ENCODE peak calls at places on chromosomes 3 and 15, in nine cellular contexts. One of them, this sample, is unnamed.

GRCh38 chr15:49495993-49496747 is 73.1 kb downstream of the FGF7 start:
- DNase-seq in OCI-LY7: no peak
- DNase-seq in upper lobe of right lung: no peak
- DNase-seq in transverse colon: no peak
- DNase-seq in dorsolateral prefrontal cortex: no peak
- DNase-seq in HCT116: no peak
- DNase-seq in lower lobe of right lung: no peak
- DNase-seq in Caco-2: no peak
- DNase-seq in neural progenitor cell: no peak
- DNase-seq in this sample: no peak

GRCh38 chr3:109707642-109708041 is 370.3 kb upstream of the DPPA4 start:
- DNase-seq in Caco-2: no peak
- DNase-seq in dorsolateral prefrontal cortex: no peak
- DNase-seq in transverse colon: no peak
- DNase-seq in HCT116: no peak
- DNase-seq in neural progenitor cell: no peak
- DNase-seq in upper lobe of right lung: no peak
- DNase-seq in lower lobe of right lung: no peak
- DNase-seq in OCI-LY7: no peak
- DNase-seq in this sample: no peak

GRCh38 chr15:60971719-60972118 is 257.4 kb downstream of the RORA start:
- DNase-seq in OCI-LY7: no peak
- DNase-seq in upper lobe of right lung: no peak
- DNase-seq in Caco-2: no peak
- DNase-seq in dorsolateral prefrontal cortex: no peak
- DNase-seq in HCT116: no peak
- DNase-seq in neural progenitor cell: no peak
- DNase-seq in transverse colon: no peak
- DNase-seq in lower lobe of right lung: no peak
- DNase-seq in this sample: no peak

GRCh38 chr15:73996939-73997338 is 2.4 kb downstream of the PML start:
- DNase-seq in Caco-2: no peak
- DNase-seq in upper lobe of right lung: no peak
- DNase-seq in HCT116: no peak
- DNase-seq in dorsolateral prefrontal cortex: no peak
- DNase-seq in neural progenitor cell: no peak
- DNase-seq in lower lobe of right lung: no peak
- DNase-seq in OCI-LY7: peak
- DNase-seq in transverse colon: no peak
- DNase-seq in this sample: peak

GRCh38 chr3:42117175-42118008 is 26.2 kb downstream of the TRAK1 start:
- DNase-seq in OCI-LY7: peak
- DNase-seq in dorsolateral prefrontal cortex: peak
- DNase-seq in upper lobe of right lung: peak
- DNase-seq in transverse colon: peak
- DNase-seq in HCT116: peak
- DNase-seq in neural progenitor cell: peak
- DNase-seq in Caco-2: peak
- DNase-seq in lower lobe of right lung: peak
- DNase-seq in this sample: no peak

GRCh38 chr3:179701176-179701827 is 48.5 kb downstream of the USP13 start:
- DNase-seq in upper lobe of right lung: no peak
- DNase-seq in Caco-2: no peak
- DNase-seq in OCI-LY7: no peak
- DNase-seq in neural progenitor cell: peak
- DNase-seq in dorsolateral prefrontal cortex: no peak
- DNase-seq in lower lobe of right lung: no peak
- DNase-seq in HCT116: no peak
- DNase-seq in transverse colon: no peak
- DNase-seq in this sample: no peak

GRCh38 chr15:43872416-43873020 is 45.7 kb downstream of the WDR76 start:
- DNase-seq in lower lobe of right lung: no peak
- DNase-seq in upper lobe of right lung: no peak
- DNase-seq in dorsolateral prefrontal cortex: peak
- DNase-seq in Caco-2: peak
- DNase-seq in transverse colon: peak
- DNase-seq in OCI-LY7: peak
- DNase-seq in HCT116: peak
- DNase-seq in neural progenitor cell: peak
- DNase-seq in this sample: peak

GRCh38 chr3:169215461-169215860 is 448.1 kb downstream of the MECOM start:
- DNase-seq in lower lobe of right lung: no peak
- DNase-seq in Caco-2: no peak
- DNase-seq in OCI-LY7: no peak
- DNase-seq in neural progenitor cell: no peak
- DNase-seq in HCT116: no peak
- DNase-seq in dorsolateral prefrontal cortex: no peak
- DNase-seq in transverse colon: no peak
- DNase-seq in upper lobe of right lung: no peak
- DNase-seq in this sample: no peak

GRCh38 chr3:10352146-10352911 is 31.4 kb upstream of the SEC13 start:
- DNase-seq in upper lobe of right lung: no peak
- DNase-seq in HCT116: no peak
- DNase-seq in dorsolateral prefrontal cortex: no peak
- DNase-seq in transverse colon: no peak
- DNase-seq in Caco-2: no peak
- DNase-seq in OCI-LY7: no peak
- DNase-seq in lower lobe of right lung: peak
- DNase-seq in neural progenitor cell: no peak
- DNase-seq in this sample: no peak

GRCh38 chr15:100809151-100809550 is 70.5 kb upstream of the ALDH1A3 start:
- DNase-seq in OCI-LY7: no peak
- DNase-seq in dorsolateral prefrontal cortex: no peak
- DNase-seq in upper lobe of right lung: no peak
- DNase-seq in neural progenitor cell: no peak
- DNase-seq in transverse colon: no peak
- DNase-seq in Caco-2: no peak
- DNase-seq in HCT116: no peak
- DNase-seq in lower lobe of right lung: no peak
- DNase-seq in this sample: no peak

GRCh38 chr15:41501191-41501917 is 7.7 kb downstream of the ITPKA start:
- DNase-seq in transverse colon: no peak
- DNase-seq in upper lobe of right lung: peak
- DNase-seq in HCT116: no peak
- DNase-seq in Caco-2: no peak
- DNase-seq in lower lobe of right lung: no peak
- DNase-seq in OCI-LY7: peak
- DNase-seq in dorsolateral prefrontal cortex: no peak
- DNase-seq in neural progenitor cell: peak
- DNase-seq in this sample: peak

GRCh38 chr3:148737104-148737525 is 39.4 kb downstream of the AGTR1 start:
- DNase-seq in dorsolateral prefrontal cortex: no peak
- DNase-seq in neural progenitor cell: no peak
- DNase-seq in HCT116: no peak
- DNase-seq in Caco-2: no peak
- DNase-seq in upper lobe of right lung: no peak
- DNase-seq in transverse colon: no peak
- DNase-seq in OCI-LY7: no peak
- DNase-seq in lower lobe of right lung: no peak
- DNase-seq in this sample: no peak

GRCh38 chr3:112813723-112814171 is 32.9 kb downstream of the CD200R1L start:
- DNase-seq in Caco-2: no peak
- DNase-seq in lower lobe of right lung: peak
- DNase-seq in dorsolateral prefrontal cortex: no peak
- DNase-seq in OCI-LY7: peak
- DNase-seq in upper lobe of right lung: no peak
- DNase-seq in HCT116: no peak
- DNase-seq in neural progenitor cell: no peak
- DNase-seq in transverse colon: no peak
- DNase-seq in this sample: peak

GRCh38 chr15:40323239-40323952 is at the start of gene INAFM2:
- DNase-seq in lower lobe of right lung: peak
- DNase-seq in dorsolateral prefrontal cortex: peak
- DNase-seq in Caco-2: peak
- DNase-seq in neural progenitor cell: peak
- DNase-seq in transverse colon: peak
- DNase-seq in OCI-LY7: peak
- DNase-seq in HCT116: peak
- DNase-seq in upper lobe of right lung: peak
- DNase-seq in this sample: peak

GRCh38 chr15:85412956-85413854 is 32.8 kb downstream of the AKAP13 start:
- DNase-seq in lower lobe of right lung: peak
- DNase-seq in neural progenitor cell: no peak
- DNase-seq in Caco-2: peak
- DNase-seq in transverse colon: peak
- DNase-seq in upper lobe of right lung: peak
- DNase-seq in dorsolateral prefrontal cortex: no peak
- DNase-seq in OCI-LY7: peak
- DNase-seq in HCT116: peak
- DNase-seq in this sample: peak
- H3K4me3 ChIP-seq in lower lobe of right lung: no peak
- H3K4me3 ChIP-seq in neural progenitor cell: no peak
- H3K4me3 ChIP-seq in Caco-2: no peak
- H3K4me3 ChIP-seq in transverse colon: no peak
- H3K4me3 ChIP-seq in upper lobe of right lung: no peak
- H3K4me3 ChIP-seq in dorsolateral prefrontal cortex: no peak
- H3K4me3 ChIP-seq in OCI-LY7: peak
- H3K4me3 ChIP-seq in HCT116: peak
- H3K4me3 ChIP-seq in this sample: no peak

DNA sequence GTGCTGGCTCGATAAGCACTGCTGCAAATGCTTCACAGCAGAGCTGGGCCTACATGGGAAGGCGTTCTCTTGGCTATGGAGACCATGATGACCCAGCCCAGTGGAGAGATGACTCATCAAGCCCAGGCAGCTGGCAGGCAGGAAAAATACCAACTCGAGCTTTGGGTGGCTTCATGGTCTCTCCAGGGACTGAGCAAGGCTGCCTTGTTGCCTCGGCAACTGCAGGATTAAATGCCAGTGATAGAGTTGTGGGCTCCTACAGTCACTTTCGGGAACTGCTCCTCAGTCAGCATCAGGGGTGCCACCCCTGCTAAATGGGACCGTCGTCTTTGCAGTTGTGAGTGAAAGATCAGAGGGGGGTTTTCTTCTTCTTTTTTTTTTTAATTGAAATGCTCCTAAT is 54.6 kb upstream of the MYZAP start:
- DNase-seq in upper lobe of right lung: no peak
- DNase-seq in dorsolateral prefrontal cortex: peak
- DNase-seq in transverse colon: no peak
- DNase-seq in lower lobe of right lung: no peak
- DNase-seq in OCI-LY7: no peak
- DNase-seq in HCT116: peak
- DNase-seq in Caco-2: no peak
- DNase-seq in neural progenitor cell: peak
- DNase-seq in this sample: peak
- TF ChIP-seq CTCF in upper lobe of right lung: no peak
- TF ChIP-seq CTCF in dorsolateral prefrontal cortex: no peak
- TF ChIP-seq CTCF in transverse colon: no peak
- TF ChIP-seq CTCF in lower lobe of right lung: no peak
- TF ChIP-seq CTCF in OCI-LY7: no peak
- TF ChIP-seq CTCF in HCT116: no peak
- TF ChIP-seq CTCF in Caco-2: no peak
- TF ChIP-seq CTCF in neural progenitor cell: peak
- TF ChIP-seq CTCF in this sample: no peak

DNA sequence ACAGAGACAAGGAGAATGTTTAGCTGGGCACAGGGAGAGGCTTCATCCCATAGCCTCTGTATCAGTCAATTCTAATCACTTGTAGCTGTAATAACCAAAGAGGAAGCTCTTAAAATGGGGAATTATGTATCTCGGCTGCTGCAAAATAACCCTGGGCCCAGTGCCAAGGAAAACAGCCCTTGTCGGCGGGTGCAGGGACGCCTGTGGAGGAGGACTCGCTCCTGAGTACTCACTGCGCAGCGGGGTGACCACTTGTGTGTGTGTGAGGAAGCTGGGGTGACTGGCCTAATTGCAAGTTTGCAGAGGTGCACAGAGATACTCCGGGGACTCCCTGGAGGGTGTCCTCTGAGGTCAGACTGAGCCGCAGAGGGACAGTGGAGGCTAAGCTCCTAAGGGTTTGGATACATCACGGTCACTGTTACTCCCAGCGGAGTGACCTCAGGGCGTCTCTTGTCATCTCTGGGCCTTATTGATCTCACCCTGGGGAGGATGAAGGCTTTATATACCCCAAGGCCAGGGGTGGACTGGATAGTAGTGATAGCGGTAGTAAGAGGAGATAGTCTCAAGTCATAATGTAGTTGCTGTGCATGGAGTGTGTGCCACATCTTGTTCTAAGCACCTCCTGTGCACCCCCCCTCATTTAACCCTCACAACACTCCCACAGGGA is 37.2 kb downstream of the SLC6A6 start:
- DNase-seq in lower lobe of right lung: peak
- DNase-seq in Caco-2: no peak
- DNase-seq in HCT116: no peak
- DNase-seq in upper lobe of right lung: peak
- DNase-seq in dorsolateral prefrontal cortex: peak
- DNase-seq in OCI-LY7: no peak
- DNase-seq in neural progenitor cell: no peak
- DNase-seq in transverse colon: peak
- DNase-seq in this sample: no peak
- H3K4me3 ChIP-seq in lower lobe of right lung: peak
- H3K4me3 ChIP-seq in Caco-2: no peak
- H3K4me3 ChIP-seq in HCT116: no peak
- H3K4me3 ChIP-seq in upper lobe of right lung: no peak
- H3K4me3 ChIP-seq in dorsolateral prefrontal cortex: no peak
- H3K4me3 ChIP-seq in OCI-LY7: no peak
- H3K4me3 ChIP-seq in neural progenitor cell: no peak
- H3K4me3 ChIP-seq in transverse colon: no peak
- H3K4me3 ChIP-seq in this sample: no peak

GRCh38 chr3:4332991-4333390 is 29.8 kb downstream of the SETMAR start:
- DNase-seq in OCI-LY7: no peak
- DNase-seq in transverse colon: no peak
- DNase-seq in lower lobe of right lung: no peak
- DNase-seq in neural progenitor cell: no peak
- DNase-seq in upper lobe of right lung: no peak
- DNase-seq in Caco-2: no peak
- DNase-seq in HCT116: no peak
- DNase-seq in dorsolateral prefrontal cortex: no peak
- DNase-seq in this sample: no peak

GRCh38 chr3:4335840-4336579 is 32.8 kb downstream of the SETMAR start:
- DNase-seq in OCI-LY7: no peak
- DNase-seq in neural progenitor cell: no peak
- DNase-seq in HCT116: no peak
- DNase-seq in transverse colon: no peak
- DNase-seq in Caco-2: no peak
- DNase-seq in lower lobe of right lung: no peak
- DNase-seq in dorsolateral prefrontal cortex: no peak
- DNase-seq in upper lobe of right lung: no peak
- DNase-seq in this sample: no peak

GRCh38 chr3:4332111-4332510 is 28.9 kb downstream of the SETMAR start:
- DNase-seq in HCT116: no peak
- DNase-seq in lower lobe of right lung: no peak
- DNase-seq in Caco-2: no peak
- DNase-seq in dorsolateral prefrontal cortex: no peak
- DNase-seq in transverse colon: no peak
- DNase-seq in OCI-LY7: no peak
- DNase-seq in upper lobe of right lung: no peak
- DNase-seq in neural progenitor cell: no peak
- DNase-seq in this sample: no peak

GRCh38 chr3:4332574-4332973 is 29.4 kb downstream of the SETMAR start:
- DNase-seq in OCI-LY7: no peak
- DNase-seq in dorsolateral prefrontal cortex: no peak
- DNase-seq in Caco-2: no peak
- DNase-seq in lower lobe of right lung: no peak
- DNase-seq in neural progenitor cell: no peak
- DNase-seq in upper lobe of right lung: no peak
- DNase-seq in transverse colon: no peak
- DNase-seq in HCT116: no peak
- DNase-seq in this sample: no peak

DNA sequence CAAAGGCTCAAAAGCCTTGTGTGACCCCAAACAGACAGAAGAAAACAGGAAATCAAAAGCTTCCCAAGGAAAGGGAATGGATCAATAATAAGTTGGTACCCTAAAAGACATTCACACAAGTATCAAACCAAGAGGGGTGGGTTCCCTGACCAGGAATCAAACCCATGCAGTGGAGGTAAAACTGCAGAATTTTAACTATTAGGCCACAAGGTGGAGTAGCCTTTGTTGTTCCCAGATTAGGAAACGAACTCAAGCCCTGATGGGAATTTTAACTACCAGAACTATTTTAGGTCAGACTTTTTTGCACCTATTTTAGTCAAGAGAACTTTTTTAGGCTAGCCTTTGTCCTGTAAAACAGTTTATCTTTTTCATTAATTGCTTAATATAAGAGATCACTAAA is 31.4 kb downstream of the SETMAR start:
- DNase-seq in dorsolateral prefrontal cortex: no peak
- DNase-seq in OCI-LY7: no peak
- DNase-seq in HCT116: no peak
- DNase-seq in Caco-2: no peak
- DNase-seq in upper lobe of right lung: no peak
- DNase-seq in transverse colon: no peak
- DNase-seq in neural progenitor cell: no peak
- DNase-seq in lower lobe of right lung: no peak
- DNase-seq in this sample: no peak
- TF ChIP-seq CTCF in dorsolateral prefrontal cortex: no peak
- TF ChIP-seq CTCF in OCI-LY7: peak
- TF ChIP-seq CTCF in HCT116: peak
- TF ChIP-seq CTCF in Caco-2: no peak
- TF ChIP-seq CTCF in upper lobe of right lung: no peak
- TF ChIP-seq CTCF in transverse colon: no peak
- TF ChIP-seq CTCF in neural progenitor cell: peak
- TF ChIP-seq CTCF in lower lobe of right lung: no peak
- TF ChIP-seq CTCF in this sample: peak